ENCODE peak calls at places on chromosomes 13 and 19, in eight cellular contexts. S is neural progenitor cell; H is heart left ventricle; L is dorsolateral prefrontal cortex; Z is CD8-positive, alpha-beta T cell; N is brain microvascular endothelial cell; X is upper lobe of left lung; T is breast epithelium. K is an unnamed sample.

GRCh38 chr13:98576215-98576945 is 527 bp downstream of the STK24 start:
- DNase-seq in S (peak), H (peak), L (peak), Z (peak), N (no peak), X (peak), T (peak), K (peak)

GRCh38 chr19:51450730-51451307 is 7.4 kb downstream of the SIGLEC8 start:
- DNase-seq in S (no peak), H (no peak), L (no peak), Z (no peak), N (no peak), X (no peak), T (no peak), K (no peak)

GRCh38 chr13:25111557-25111956 is 15.6 kb downstream of the PABPC3 start:
- DNase-seq in S (no peak), H (no peak), L (no peak), Z (no peak), N (peak), X (no peak), T (no peak), K (no peak)

GRCh38 chr13:85166891-85167290 is 632.3 kb downstream of the SLITRK6 start:
- DNase-seq in S (no peak), H (no peak), L (no peak), Z (no peak), N (no peak), X (no peak), T (no peak), K (no peak)

GRCh38 chr19:604355-604754 is 14.7 kb downstream of the HCN2 start:
- DNase-seq in S (no peak), H (no peak), L (no peak), Z (peak), N (no peak), X (no peak), T (no peak), K (peak)

GRCh38 chr13:29782798-29783197 is 67.6 kb downstream of the UBL3 start:
- DNase-seq in S (no peak), H (no peak), L (no peak), Z (no peak), N (no peak), X (no peak), T (no peak), K (no peak)

GRCh38 chr19:29620931-29621351 is 14.9 kb downstream of the POP4 start:
- DNase-seq in S (no peak), H (peak), L (no peak), Z (peak), N (no peak), X (no peak), T (no peak), K (no peak)

GRCh38 chr19:22600690-22601648 is 33.2 kb upstream of the ZNF492 start:
- DNase-seq in S (no peak), H (peak), L (no peak), Z (no peak), N (no peak), X (no peak), T (no peak), K (no peak)

GRCh38 chr19:36215276-36216171 is 618 bp downstream of the ZNF146 start:
- DNase-seq in S (peak), H (no peak), L (no peak), Z (no peak), N (peak), X (no peak), T (no peak), K (no peak)

GRCh38 chr13:109058071-109058470 is 428.7 kb downstream of the MYO16 start:
- DNase-seq in S (no peak), H (no peak), L (no peak), Z (no peak), N (no peak), X (no peak), T (no peak), K (no peak)

GRCh38 chr13:64527561-64527960 is 2702.6 kb downstream of the PCDH9 start:
- DNase-seq in S (no peak), H (no peak), L (no peak), Z (no peak), N (no peak), X (no peak), T (no peak), K (no peak)

GRCh38 chr19:56109216-56109615 is 11.9 kb downstream of the ZNF787 start:
- DNase-seq in S (no peak), H (no peak), L (no peak), Z (no peak), N (no peak), X (no peak), T (no peak), K (no peak)

GRCh38 chr13:113458218-113459065 is 5.2 kb upstream of the ADPRHL1 start:
- DNase-seq in S (peak), H (no peak), L (no peak), Z (no peak), N (peak), X (no peak), T (no peak), K (no peak)

GRCh38 chr13:108326318-108326717 is 56.8 kb downstream of the TNFSF13B start:
- DNase-seq in S (no peak), H (no peak), L (no peak), Z (no peak), N (no peak), X (peak), T (no peak), K (no peak)

GRCh38 chr13:70923863-70924752 is 815.9 kb upstream of the KLHL1 start:
- DNase-seq in S (no peak), H (no peak), L (no peak), Z (no peak), N (peak), X (no peak), T (no peak), K (no peak)

GRCh38 chr19:48391100-48392005 is at the start of gene KDELR1:
- DNase-seq in S (peak), H (peak), L (peak), Z (peak), N (peak), X (peak), T (peak), K (peak)

GRCh38 chr19:3463039-3463958 is 17.0 kb downstream of the SMIM24 start:
- DNase-seq in S (peak), H (no peak), L (no peak), Z (no peak), N (no peak), X (no peak), T (no peak), K (no peak)

GRCh38 chr13:51557875-51558604 is 26.2 kb upstream of the WDFY2 start:
- DNase-seq in S (no peak), H (no peak), L (no peak), Z (no peak), N (peak), X (no peak), T (no peak), K (no peak)

GRCh38 chr19:610071-610800 is 20.6 kb downstream of the HCN2 start:
- DNase-seq in S (no peak), H (no peak), L (no peak), Z (peak), N (no peak), X (no peak), T (no peak), K (peak)

GRCh38 chr19:49434907-49435577 is 6.3 kb downstream of the SLC17A7 start:
- DNase-seq in S (no peak), H (no peak), L (no peak), Z (no peak), N (no peak), X (no peak), T (no peak), K (no peak)

GRCh38 chr13:32824671-32825070 is 191.6 kb upstream of the KL start:
- DNase-seq in S (peak), H (no peak), L (no peak), Z (no peak), N (peak), X (no peak), T (no peak), K (no peak)

GRCh38 chr13:50357586-50358118 is 342.4 kb downstream of the KCNRG start:
- DNase-seq in S (no peak), H (no peak), L (no peak), Z (no peak), N (peak), X (peak), T (peak), K (no peak)

GRCh38 chr13:109682534-109683244 is 103.7 kb downstream of the IRS2 start:
- DNase-seq in S (no peak), H (no peak), L (no peak), Z (no peak), N (no peak), X (no peak), T (no peak), K (no peak)

GRCh38 chr13:46554971-46555370 is 2.0 kb downstream of the LRCH1 start:
- DNase-seq in S (no peak), H (no peak), L (no peak), Z (no peak), N (no peak), X (no peak), T (no peak), K (no peak)

GRCh38 chr13:51632643-51633357 is 48.5 kb downstream of the WDFY2 start:
- DNase-seq in S (peak), H (no peak), L (peak), Z (no peak), N (no peak), X (no peak), T (peak), K (no peak)

GRCh38 chr13:76720827-76721226 is 165.4 kb downstream of the KCTD12 start:
- DNase-seq in S (no peak), H (no peak), L (no peak), Z (no peak), N (no peak), X (no peak), T (no peak), K (no peak)

GRCh38 chr19:4732680-4733114 is 9.1 kb upstream of the DPP9 start:
- DNase-seq in S (peak), H (no peak), L (peak), Z (peak), N (no peak), X (no peak), T (no peak), K (peak)

GRCh38 chr13:27004389-27004788 is 167.2 kb downstream of the USP12 start:
- DNase-seq in S (no peak), H (no peak), L (no peak), Z (no peak), N (peak), X (peak), T (no peak), K (no peak)

GRCh38 chr13:74930402-74931165 is 551.4 kb downstream of the TBC1D4 start:
- DNase-seq in S (no peak), H (no peak), L (no peak), Z (no peak), N (peak), X (no peak), T (no peak), K (no peak)

GRCh38 chr13:35697281-35697680 is 220.8 kb upstream of the MAB21L1 start:
- DNase-seq in S (no peak), H (no peak), L (no peak), Z (no peak), N (no peak), X (no peak), T (no peak), K (no peak)

GRCh38 chr19:46225558-46226004 is 4.0 kb upstream of the IGFL1 start:
- DNase-seq in S (peak), H (no peak), L (no peak), Z (no peak), N (no peak), X (no peak), T (no peak), K (no peak)

GRCh38 chr19:44820648-44821609 is 12.0 kb downstream of the BCAM start:
- DNase-seq in S (no peak), H (peak), L (no peak), Z (no peak), N (peak), X (no peak), T (no peak), K (no peak)

GRCh38 chr19:3366104-3366760 is at the start of gene NFIC:
- DNase-seq in S (peak), H (peak), L (peak), Z (peak), N (peak), X (peak), T (peak), K (no peak)

GRCh38 chr13:94065741-94066140 is 413.7 kb downstream of the DCT start:
- DNase-seq in S (no peak), H (no peak), L (no peak), Z (no peak), N (peak), X (no peak), T (no peak), K (no peak)

DNA sequence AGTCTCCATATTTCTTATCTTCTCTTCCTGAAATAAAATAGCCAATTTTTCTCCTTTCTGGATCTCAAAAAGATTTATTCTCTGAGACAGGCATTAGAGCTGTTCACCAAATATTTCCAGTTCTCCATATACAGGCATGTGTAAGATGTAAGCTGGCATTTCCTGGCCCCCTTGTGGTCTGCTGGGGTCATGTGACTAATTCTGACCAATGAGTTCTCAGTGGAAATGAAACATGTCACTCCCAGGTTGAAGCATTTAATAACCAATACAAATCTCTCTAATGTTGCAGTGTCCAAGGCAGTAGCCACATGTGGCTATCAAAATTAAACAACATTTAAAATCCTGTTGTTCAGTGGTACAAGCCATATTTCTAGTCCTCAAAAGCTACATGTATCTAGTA is 14.8 kb upstream of the CACNA1A start:
- DNase-seq in S (no peak), H (no peak), L (no peak), Z (no peak), N (no peak), X (no peak), T (no peak), K (no peak)
- TF ChIP-seq CTCF in S (no peak), H (no peak), L (no peak), Z (no peak), N (no peak), X (no peak), T (no peak), K (no peak)

DNA sequence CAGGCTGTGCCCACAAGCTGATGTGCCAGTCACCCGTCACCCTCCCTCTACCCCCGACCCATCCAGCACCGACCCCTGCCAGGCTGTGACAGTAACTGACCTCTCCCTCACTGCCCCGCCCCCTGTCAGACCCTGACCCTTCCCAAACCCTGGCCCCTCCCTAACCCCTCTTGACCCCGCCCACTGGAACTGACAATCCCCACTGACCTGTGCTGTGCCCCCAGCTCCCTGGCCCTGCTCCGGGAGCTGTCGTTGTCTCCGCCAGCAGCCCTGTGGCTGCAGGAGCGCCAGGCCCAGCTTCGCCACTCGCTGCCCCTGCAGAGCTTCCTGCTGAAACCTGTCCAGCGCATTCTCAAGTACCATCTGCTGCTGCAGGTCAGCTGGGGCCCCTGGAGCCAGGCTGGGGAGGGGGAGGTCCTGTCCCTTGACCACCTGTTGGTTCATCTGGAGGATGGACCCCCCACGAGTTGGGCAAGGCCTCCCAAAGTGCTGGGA is 4.2 kb downstream of the PLEKHG2 start:
- DNase-seq in S (peak), H (no peak), L (no peak), Z (no peak), N (no peak), X (no peak), T (no peak), K (no peak)
- H3K27ac ChIP-seq in S (no peak), H (no peak), L (no peak), Z (no peak), N (no peak), X (no peak), T (peak), K (no peak)

GRCh38 chr19:42311612-42312160 is 1.4 kb upstream of the TMEM145 start:
- DNase-seq in S (peak), H (no peak), L (no peak), Z (no peak), N (no peak), X (no peak), T (no peak), K (no peak)

GRCh38 chr19:42313840-42314755 is 989 bp downstream of the TMEM145 start:
- DNase-seq in S (no peak), H (no peak), L (no peak), Z (no peak), N (no peak), X (no peak), T (no peak), K (no peak)

GRCh38 chr19:42315024-42315423 is 1.9 kb downstream of the TMEM145 start:
- DNase-seq in S (no peak), H (no peak), L (no peak), Z (no peak), N (no peak), X (no peak), T (no peak), K (no peak)

GRCh38 chr19:42312370-42312769 is 739 bp upstream of the TMEM145 start:
- DNase-seq in S (no peak), H (no peak), L (no peak), Z (no peak), N (no peak), X (no peak), T (no peak), K (no peak)

GRCh38 chr19:42313096-42313839 is at the start of gene TMEM145:
- DNase-seq in S (peak), H (peak), L (peak), Z (no peak), N (no peak), X (no peak), T (no peak), K (no peak)
- TF ChIP-seq CTCF in S (no peak), H (no peak), L (no peak), Z (no peak), N (peak), X (no peak), T (peak), K (no peak)

GRCh38 chr19:5934002-5934401 is 19.9 kb downstream of the CAPS start:
- DNase-seq in S (no peak), H (no peak), L (no peak), Z (no peak), N (no peak), X (no peak), T (no peak), K (no peak)

GRCh38 chr19:5936308-5936980 is 22.4 kb downstream of the CAPS start:
- DNase-seq in S (no peak), H (no peak), L (no peak), Z (no peak), N (no peak), X (no peak), T (no peak), K (no peak)

GRCh38 chr19:5933391-5933998 is 19.4 kb downstream of the CAPS start:
- DNase-seq in S (no peak), H (no peak), L (no peak), Z (no peak), N (no peak), X (no peak), T (no peak), K (no peak)

GRCh38 chr19:5935473-5936307 is 21.6 kb downstream of the CAPS start:
- DNase-seq in S (no peak), H (no peak), L (no peak), Z (no peak), N (no peak), X (no peak), T (no peak), K (no peak)

DNA sequence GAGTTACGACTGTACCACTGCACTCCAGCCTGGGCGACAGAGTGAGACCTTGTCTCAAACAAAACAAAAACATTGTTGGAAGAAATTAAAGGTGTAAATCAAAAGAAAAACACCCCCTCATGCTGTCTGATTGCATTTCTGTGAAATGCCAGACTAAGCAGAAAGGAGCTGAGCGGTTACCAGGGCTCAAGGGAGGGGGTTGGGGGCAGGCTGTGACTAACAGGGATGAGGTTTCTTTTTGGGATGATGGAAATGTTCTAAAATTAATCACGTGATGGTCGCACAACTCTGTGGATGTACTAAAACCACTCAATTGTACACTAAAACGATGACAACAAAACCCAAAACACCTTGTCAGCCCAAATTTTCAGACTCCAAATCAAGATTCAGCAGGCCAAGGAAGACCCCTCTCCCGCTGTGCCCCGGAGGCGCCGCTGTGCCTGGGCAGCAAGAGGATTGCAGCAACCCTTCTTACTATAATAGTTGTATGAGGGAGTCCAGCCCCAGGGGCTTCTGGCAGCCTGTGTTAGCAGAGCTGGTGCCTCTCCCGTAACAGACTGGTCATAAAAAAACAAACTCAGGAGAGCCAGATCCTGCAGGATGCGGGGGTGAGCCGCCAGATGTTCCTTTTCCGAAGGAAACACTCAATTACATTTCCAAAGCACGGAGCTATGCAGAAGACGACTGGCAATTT is 20.9 kb downstream of the CAPS start:
- DNase-seq in S (no peak), H (no peak), L (no peak), Z (no peak), N (peak), X (no peak), T (no peak), K (no peak)
- H3K27ac ChIP-seq in S (no peak), H (no peak), L (peak), Z (no peak), N (no peak), X (no peak), T (peak), K (no peak)

GRCh38 chr13:39302855-39303254 is 264.6 kb downstream of the NHLRC3 start:
- DNase-seq in S (no peak), H (no peak), L (no peak), Z (no peak), N (no peak), X (no peak), T (no peak), K (no peak)
- TF ChIP-seq CTCF in S (no peak), H (no peak), L (no peak), Z (no peak), N (no peak), X (no peak), T (no peak), K (no peak)